ENCODE peak calls at places on chromosomes 6 and 20, in eight cellular contexts. P, U, D, G, R, N, W and Y are unnamed samples.
A peak's percentile ranks its signal among the peaks of the same experiment; 100 is the strongest.

GRCh38 chr20:62918830-62919229 is 7.5 kb downstream of the DIDO1 start:
- DNase-seq in P (no peak), U (no peak), D (no peak), G (no peak), R (no peak), N (no peak), W (no peak), Y (no peak)

GRCh38 chr6:138018297-138018696 is 88.9 kb downstream of the PERP start:
- DNase-seq in P (no peak), U (no peak), D (no peak), G (no peak), R (no peak), N (no peak), W (no peak), Y (no peak)

GRCh38 chr6:71412559-71412958 is 123.9 kb downstream of the OGFRL1 start:
- DNase-seq in P (no peak), U (no peak), D (no peak), G (no peak), R (no peak), N (peak; percentile 58), W (no peak), Y (no peak)

GRCh38 chr20:59163641-59164530 is at the start of gene ZNF831:
- DNase-seq in P (no peak), U (no peak), D (no peak), G (no peak), R (no peak), N (no peak), W (no peak), Y (no peak)

GRCh38 chr6:22133352-22133751 is 163.5 kb downstream of the PRL start:
- DNase-seq in P (no peak), U (no peak), D (no peak), G (no peak), R (no peak), N (no peak), W (peak; percentile 34), Y (no peak)

GRCh38 chr6:138517635-138518034 is 18.3 kb upstream of the NHSL1 start:
- DNase-seq in P (peak; percentile 68), U (peak; percentile 28), D (no peak), G (peak; percentile 10), R (no peak), N (peak; percentile 16), W (no peak), Y (no peak)

GRCh38 chr20:21505810-21506530 is 7.9 kb downstream of the NKX2-2 start:
- DNase-seq in P (no peak), U (peak; percentile 42), D (no peak), G (peak; percentile 58), R (peak; percentile 74), N (no peak), W (no peak), Y (peak; percentile 58)

GRCh38 chr6:85115876-85116275 is 334.0 kb upstream of the NT5E start:
- DNase-seq in P (no peak), U (no peak), D (no peak), G (no peak), R (no peak), N (no peak), W (no peak), Y (no peak)

GRCh38 chr6:11307226-11307625 is 74.8 kb upstream of the NEDD9 start:
- DNase-seq in P (no peak), U (no peak), D (no peak), G (no peak), R (no peak), N (no peak), W (no peak), Y (no peak)